ENCODE peak calls at places on chromosomes 13 and 19, in four cellular contexts. F is GM12878, S is K562, X is HepG2. A is an unnamed sample.
A peak's percentile ranks its signal among the peaks of the same experiment; 100 is the strongest.

GRCh38 chr13:45367358-45367757 is 26.4 kb upstream of the TPT1 start:
- DNase-seq in F (peak; percentile 67), S (peak; percentile 48), X (peak; percentile 69), A (no peak)

GRCh38 chr19:52366414-52366824 is 3.3 kb upstream of the ZNF880 start:
- DNase-seq in F (no peak), S (no peak), X (no peak), A (no peak)

GRCh38 chr19:49746206-49746958 is 16.7 kb downstream of the TSKS start:
- DNase-seq in F (no peak), S (peak; percentile 100), X (peak; percentile 36), A (peak; percentile 98)

GRCh38 chr19:4357921-4358326 is 14.6 kb downstream of the MPND start:
- DNase-seq in F (no peak), S (no peak), X (no peak), A (no peak)

GRCh38 chr13:110373617-110374016 is 66.5 kb downstream of the COL4A2 start:
- DNase-seq in F (no peak), S (no peak), X (no peak), A (no peak)

GRCh38 chr13:19685034-19685433 is 51.6 kb downstream of the MPHOSPH8 start:
- DNase-seq in F (no peak), S (no peak), X (peak; percentile 10), A (no peak)

GRCh38 chr19:17091758-17092333 is 16.3 kb downstream of the MYO9B start:
- DNase-seq in F (no peak), S (peak; percentile 41), X (no peak), A (no peak)

GRCh38 chr19:13718733-13719132 is 45.6 kb upstream of the MRI1 start:
- DNase-seq in F (no peak), S (no peak), X (no peak), A (no peak)

GRCh38 chr19:10142701-10143375 is 23.1 kb upstream of the EIF3G start:
- DNase-seq in F (no peak), S (no peak), X (no peak), A (no peak)

GRCh38 chr13:112324121-112324520 is 52.0 kb upstream of the SPACA7 start:
- DNase-seq in F (no peak), S (no peak), X (no peak), A (no peak)

GRCh38 chr13:39531646-39532045 is 71.3 kb downstream of the LHFPL6 start:
- DNase-seq in F (no peak), S (no peak), X (no peak), A (no peak)

GRCh38 chr13:99053636-99054233 is 75.9 kb upstream of the DOCK9 start:
- DNase-seq in F (no peak), S (peak; percentile 86), X (no peak), A (no peak)

GRCh38 chr13:99022953-99023352 is 45.1 kb upstream of the DOCK9 start:
- DNase-seq in F (no peak), S (no peak), X (no peak), A (no peak)

GRCh38 chr13:51475727-51476521 is 23.1 kb upstream of the INTS6 start:
- DNase-seq in F (no peak), S (no peak), X (no peak), A (no peak)

GRCh38 chr19:49101160-49101559 is 13.0 kb upstream of the LIN7B start:
- DNase-seq in F (no peak), S (peak; percentile 33), X (no peak), A (no peak)

GRCh38 chr19:45455707-45456499 is 11.9 kb upstream of the FOSB start:
- DNase-seq in F (no peak), S (peak; percentile 84), X (peak; percentile 89), A (peak; percentile 56)

GRCh38 chr13:30705672-30706071 is 29.7 kb upstream of the ALOX5AP start:
- DNase-seq in F (no peak), S (no peak), X (no peak), A (no peak)

GRCh38 chr13:38530492-38530891 is 156.4 kb upstream of the FREM2 start:
- DNase-seq in F (no peak), S (no peak), X (no peak), A (no peak)

GRCh38 chr19:42092350-42092749 is 16.4 kb downstream of the ZNF574 start:
- DNase-seq in F (no peak), S (no peak), X (no peak), A (no peak)

GRCh38 chr13:43360911-43361605 is 337.7 kb downstream of the DNAJC15 start:
- DNase-seq in F (no peak), S (no peak), X (no peak), A (no peak)

GRCh38 chr13:72523049-72523448 is 204.4 kb downstream of the MZT1 start:
- DNase-seq in F (no peak), S (no peak), X (no peak), A (no peak)

GRCh38 chr19:2041686-2042484 is 9.2 kb downstream of the MKNK2 start:
- DNase-seq in F (peak; percentile 73), S (peak; percentile 91), X (no peak), A (peak; percentile 95)

GRCh38 chr13:97437729-97438128 is 3.8 kb downstream of the RAP2A start:
- DNase-seq in F (no peak), S (no peak), X (no peak), A (no peak)

GRCh38 chr19:2345794-2346663 is 14.0 kb upstream of the TMPRSS9 start:
- DNase-seq in F (no peak), S (peak; percentile 85), X (no peak), A (no peak)

GRCh38 chr13:110044521-110045200 is 258.3 kb upstream of the IRS2 start:
- DNase-seq in F (no peak), S (no peak), X (no peak), A (no peak)

GRCh38 chr13:20360835-20361412 is 128.8 kb upstream of the GJB6 start:
- DNase-seq in F (no peak), S (no peak), X (no peak), A (no peak)

GRCh38 chr19:7063764-7064418 is 5.4 kb upstream of the MBD3L3 start:
- DNase-seq in F (no peak), S (no peak), X (no peak), A (no peak)

GRCh38 chr19:43789029-43789428 is 8.3 kb upstream of the KCNN4 start:
- DNase-seq in F (no peak), S (no peak), X (no peak), A (no peak)

GRCh38 chr19:10899171-10899653 is 27.9 kb downstream of the CARM1 start:
- DNase-seq in F (no peak), S (no peak), X (no peak), A (no peak)

GRCh38 chr13:92136449-92137180 is 738.2 kb downstream of the GPC5 start:
- DNase-seq in F (no peak), S (no peak), X (no peak), A (no peak)

GRCh38 chr19:3492131-3492839 is 8.2 kb downstream of the DOHH start:
- DNase-seq in F (no peak), S (no peak), X (no peak), A (no peak)

GRCh38 chr13:113106053-113106452 is 462 bp downstream of the F7 start:
- DNase-seq in F (no peak), S (no peak), X (no peak), A (no peak)

GRCh38 chr19:6802336-6803035 is 30.0 kb downstream of the VAV1 start:
- DNase-seq in F (peak; percentile 78), S (no peak), X (no peak), A (no peak)

GRCh38 chr13:66468656-66469055 is 761.5 kb downstream of the PCDH9 start:
- DNase-seq in F (no peak), S (no peak), X (no peak), A (no peak)
- TF ChIP-seq FOXK2 in F (no peak), S (no peak), X (no peak), A (no peak)

GRCh38 chr19:19520989-19521388 is 5.0 kb downstream of the NDUFA13 start:
- DNase-seq in F (no peak), S (no peak), X (no peak), A (no peak)
- TF ChIP-seq FOXK2 in F (no peak), S (no peak), X (no peak), A (no peak)

GRCh38 chr13:90541346-90541745 is 806.1 kb upstream of the MIR17HG start:
- DNase-seq in F (no peak), S (no peak), X (no peak), A (no peak)

GRCh38 chr13:90542959-90543358 is 804.5 kb upstream of the MIR17HG start:
- DNase-seq in F (no peak), S (no peak), X (no peak), A (no peak)

GRCh38 chr13:90551253-90551652 is 796.2 kb upstream of the MIR17HG start:
- DNase-seq in F (no peak), S (no peak), X (no peak), A (no peak)

GRCh38 chr13:90547272-90547790 is 800.2 kb upstream of the MIR17HG start:
- DNase-seq in F (no peak), S (no peak), X (no peak), A (no peak)

GRCh38 chr13:90545070-90545840 is 802.2 kb upstream of the MIR17HG start:
- DNase-seq in F (no peak), S (no peak), X (no peak), A (no peak)
- TF ChIP-seq FOXK2 in F (no peak), S (no peak), X (no peak), A (no peak)

DNA sequence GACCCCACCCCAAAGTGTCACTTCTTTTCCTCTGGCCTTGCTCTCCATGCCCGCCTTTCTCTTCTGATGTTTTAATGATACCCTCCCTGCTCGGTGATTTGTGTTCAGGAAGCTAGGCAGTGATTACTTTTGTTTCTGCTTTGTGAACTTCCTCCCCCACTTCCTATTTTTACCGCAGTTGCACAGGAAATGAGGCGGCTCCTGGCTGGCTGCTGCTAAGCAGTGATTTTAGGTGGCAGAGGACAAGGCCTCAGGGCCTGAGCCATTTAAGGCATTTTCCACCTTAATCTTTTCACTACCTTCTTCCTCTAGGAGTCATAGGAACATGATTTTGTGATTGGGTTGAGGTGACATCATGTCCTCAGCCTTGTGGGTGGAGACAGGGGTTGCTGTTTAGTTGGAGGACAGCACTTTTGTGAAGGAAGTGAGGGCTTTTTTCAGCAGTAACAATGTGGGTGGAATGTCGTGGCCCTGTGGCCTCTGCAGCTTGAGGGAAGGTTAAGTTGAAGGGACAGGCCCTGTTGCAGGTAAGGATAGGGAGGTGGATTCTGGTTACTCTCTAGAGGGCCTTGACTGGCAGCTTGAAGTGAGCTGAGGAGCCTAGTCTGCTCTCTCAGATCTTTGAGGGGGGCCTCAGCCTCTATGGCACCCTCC is 15.7 kb downstream of the GARRE1 start:
- DNase-seq in F (peak; percentile 62), S (no peak), X (peak; percentile 46), A (peak; percentile 31)
- TF ChIP-seq FOXK2 in F (no peak), S (no peak), X (no peak), A (no peak)